ENCODE peak calls at places on chromosomes 2 and 18, in eight cellular contexts. One of them, this sample, is unnamed.

GRCh38 chr18:12076424-12077140 is 17.1 kb upstream of the ANKRD62 start:
- DNase-seq in heart left ventricle: no peak
- DNase-seq in ovary: peak
- DNase-seq in cardiac fibroblast: peak
- DNase-seq in AG04449: no peak
- DNase-seq in cardiac muscle cell: peak
- DNase-seq in transverse colon: no peak
- DNase-seq in dorsolateral prefrontal cortex: no peak
- DNase-seq in this sample: no peak

GRCh38 chr2:201644001-201644400 is 698 bp upstream of the TMEM237 start:
- DNase-seq in ovary: peak
- DNase-seq in cardiac muscle cell: no peak
- DNase-seq in heart left ventricle: no peak
- DNase-seq in AG04449: no peak
- DNase-seq in cardiac fibroblast: peak
- DNase-seq in dorsolateral prefrontal cortex: no peak
- DNase-seq in transverse colon: no peak
- DNase-seq in this sample: no peak

GRCh38 chr2:40403233-40403841 is 48.6 kb downstream of the SLC8A1 start:
- DNase-seq in AG04449: peak
- DNase-seq in ovary: no peak
- DNase-seq in heart left ventricle: no peak
- DNase-seq in cardiac fibroblast: peak
- DNase-seq in transverse colon: no peak
- DNase-seq in dorsolateral prefrontal cortex: no peak
- DNase-seq in cardiac muscle cell: no peak
- DNase-seq in this sample: peak

GRCh38 chr18:75090336-75090735 is 118.6 kb downstream of the PTGR3 start:
- DNase-seq in heart left ventricle: no peak
- DNase-seq in transverse colon: no peak
- DNase-seq in ovary: no peak
- DNase-seq in cardiac fibroblast: no peak
- DNase-seq in AG04449: no peak
- DNase-seq in cardiac muscle cell: no peak
- DNase-seq in dorsolateral prefrontal cortex: no peak
- DNase-seq in this sample: no peak

GRCh38 chr18:40413160-40413559 is 1541.9 kb upstream of the PIK3C3 start:
- DNase-seq in cardiac muscle cell: peak
- DNase-seq in transverse colon: peak
- DNase-seq in dorsolateral prefrontal cortex: no peak
- DNase-seq in heart left ventricle: no peak
- DNase-seq in cardiac fibroblast: peak
- DNase-seq in AG04449: no peak
- DNase-seq in ovary: no peak
- DNase-seq in this sample: no peak

GRCh38 chr2:194822657-194823056 is 834.4 kb upstream of the SLC39A10 start:
- DNase-seq in transverse colon: no peak
- DNase-seq in cardiac fibroblast: no peak
- DNase-seq in heart left ventricle: no peak
- DNase-seq in dorsolateral prefrontal cortex: no peak
- DNase-seq in cardiac muscle cell: no peak
- DNase-seq in ovary: no peak
- DNase-seq in AG04449: no peak
- DNase-seq in this sample: no peak

GRCh38 chr2:70104231-70105111 is 17.2 kb downstream of the PCBP1 start:
- DNase-seq in heart left ventricle: no peak
- DNase-seq in AG04449: no peak
- DNase-seq in transverse colon: peak
- DNase-seq in ovary: peak
- DNase-seq in dorsolateral prefrontal cortex: no peak
- DNase-seq in cardiac fibroblast: peak
- DNase-seq in cardiac muscle cell: peak
- DNase-seq in this sample: no peak

GRCh38 chr18:69635482-69635881 is 234.8 kb downstream of the DOK6 start:
- DNase-seq in ovary: no peak
- DNase-seq in dorsolateral prefrontal cortex: no peak
- DNase-seq in cardiac fibroblast: no peak
- DNase-seq in transverse colon: no peak
- DNase-seq in cardiac muscle cell: no peak
- DNase-seq in heart left ventricle: no peak
- DNase-seq in AG04449: no peak
- DNase-seq in this sample: no peak

GRCh38 chr2:127044977-127045654 is 61.8 kb downstream of the BIN1 start:
- DNase-seq in transverse colon: no peak
- DNase-seq in cardiac fibroblast: peak
- DNase-seq in heart left ventricle: no peak
- DNase-seq in ovary: no peak
- DNase-seq in cardiac muscle cell: no peak
- DNase-seq in dorsolateral prefrontal cortex: no peak
- DNase-seq in AG04449: no peak
- DNase-seq in this sample: no peak

GRCh38 chr2:169080250-169081035 is 11.1 kb downstream of the DHRS9 start:
- DNase-seq in heart left ventricle: no peak
- DNase-seq in AG04449: no peak
- DNase-seq in cardiac muscle cell: no peak
- DNase-seq in transverse colon: no peak
- DNase-seq in cardiac fibroblast: no peak
- DNase-seq in dorsolateral prefrontal cortex: no peak
- DNase-seq in ovary: no peak
- DNase-seq in this sample: no peak

GRCh38 chr2:2456721-2457120 is 125.6 kb upstream of the MYT1L start:
- DNase-seq in dorsolateral prefrontal cortex: no peak
- DNase-seq in heart left ventricle: no peak
- DNase-seq in ovary: no peak
- DNase-seq in cardiac muscle cell: no peak
- DNase-seq in transverse colon: no peak
- DNase-seq in cardiac fibroblast: no peak
- DNase-seq in AG04449: peak
- DNase-seq in this sample: peak

GRCh38 chr18:66523219-66523991 is 80.5 kb downstream of the CDH19 start:
- DNase-seq in heart left ventricle: no peak
- DNase-seq in ovary: no peak
- DNase-seq in transverse colon: no peak
- DNase-seq in cardiac fibroblast: no peak
- DNase-seq in cardiac muscle cell: no peak
- DNase-seq in dorsolateral prefrontal cortex: no peak
- DNase-seq in AG04449: no peak
- DNase-seq in this sample: no peak

GRCh38 chr18:34322365-34323289 is 97.9 kb upstream of the NOL4 start:
- DNase-seq in cardiac fibroblast: peak
- DNase-seq in transverse colon: peak
- DNase-seq in dorsolateral prefrontal cortex: peak
- DNase-seq in AG04449: no peak
- DNase-seq in heart left ventricle: no peak
- DNase-seq in cardiac muscle cell: peak
- DNase-seq in ovary: peak
- DNase-seq in this sample: no peak

GRCh38 chr18:35695803-35696202 is 114.3 kb downstream of the GALNT1 start:
- DNase-seq in heart left ventricle: peak
- DNase-seq in transverse colon: no peak
- DNase-seq in cardiac muscle cell: no peak
- DNase-seq in cardiac fibroblast: no peak
- DNase-seq in AG04449: no peak
- DNase-seq in ovary: no peak
- DNase-seq in dorsolateral prefrontal cortex: peak
- DNase-seq in this sample: no peak

GRCh38 chr2:201235865-201236811 is 24.2 kb upstream of the CASP8 start:
- DNase-seq in heart left ventricle: no peak
- DNase-seq in ovary: peak
- DNase-seq in AG04449: peak
- DNase-seq in transverse colon: peak
- DNase-seq in dorsolateral prefrontal cortex: no peak
- DNase-seq in cardiac fibroblast: peak
- DNase-seq in cardiac muscle cell: peak
- DNase-seq in this sample: no peak

GRCh38 chr2:140851258-140851657 is 1279.6 kb downstream of the LRP1B start:
- DNase-seq in heart left ventricle: no peak
- DNase-seq in cardiac muscle cell: no peak
- DNase-seq in ovary: no peak
- DNase-seq in AG04449: no peak
- DNase-seq in transverse colon: no peak
- DNase-seq in cardiac fibroblast: no peak
- DNase-seq in dorsolateral prefrontal cortex: no peak
- DNase-seq in this sample: no peak

GRCh38 chr2:212427031-212427430 is 111.6 kb downstream of the ERBB4 start:
- DNase-seq in cardiac fibroblast: no peak
- DNase-seq in cardiac muscle cell: no peak
- DNase-seq in ovary: no peak
- DNase-seq in transverse colon: no peak
- DNase-seq in dorsolateral prefrontal cortex: no peak
- DNase-seq in heart left ventricle: no peak
- DNase-seq in AG04449: no peak
- DNase-seq in this sample: no peak

GRCh38 chr2:118737690-118738089 is 109.8 kb downstream of the EN1 start:
- DNase-seq in transverse colon: no peak
- DNase-seq in AG04449: no peak
- DNase-seq in ovary: no peak
- DNase-seq in heart left ventricle: no peak
- DNase-seq in cardiac muscle cell: no peak
- DNase-seq in dorsolateral prefrontal cortex: no peak
- DNase-seq in cardiac fibroblast: no peak
- DNase-seq in this sample: no peak
- TF ChIP-seq CTCF in transverse colon: no peak
- TF ChIP-seq CTCF in AG04449: no peak
- TF ChIP-seq CTCF in ovary: no peak
- TF ChIP-seq CTCF in heart left ventricle: no peak
- TF ChIP-seq CTCF in cardiac muscle cell: no peak
- TF ChIP-seq CTCF in dorsolateral prefrontal cortex: no peak
- TF ChIP-seq CTCF in cardiac fibroblast: no peak
- TF ChIP-seq CTCF in this sample: no peak

DNA sequence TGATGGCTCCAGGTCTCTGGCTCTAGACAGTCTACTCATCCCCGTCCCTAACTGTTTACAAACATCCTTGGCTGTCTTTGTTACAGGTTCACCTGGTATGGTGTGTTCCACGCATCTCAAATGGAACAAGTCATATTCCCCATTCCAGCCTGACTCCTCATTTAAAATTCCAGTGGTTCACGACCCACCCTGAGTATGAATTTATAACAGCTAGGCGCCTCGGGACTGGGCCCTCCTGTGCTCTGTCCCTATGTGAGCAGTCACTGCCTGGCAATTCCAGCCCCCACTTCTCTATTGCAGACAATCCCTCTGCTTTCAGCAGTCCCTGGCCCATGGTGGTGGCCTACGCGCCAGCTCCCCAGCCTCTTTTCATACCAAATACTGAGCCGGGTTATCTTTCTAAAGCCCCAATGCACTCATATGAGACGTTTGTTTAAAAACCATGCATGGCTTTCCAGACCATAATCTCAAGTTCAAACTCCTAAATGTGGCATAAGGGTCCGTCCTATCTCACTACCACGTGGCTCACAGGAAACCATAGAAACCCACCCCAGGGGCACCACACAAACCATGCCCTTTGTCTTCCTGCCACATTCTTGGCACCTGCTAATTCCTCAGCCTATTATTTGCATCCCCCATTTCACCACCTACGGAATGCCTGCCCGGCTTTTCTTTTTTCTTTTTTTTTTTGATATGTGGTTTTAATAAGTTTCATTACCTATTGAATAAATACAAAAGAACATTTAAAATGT is 1.6 kb downstream of the SERPINB8 start:
- DNase-seq in dorsolateral prefrontal cortex: no peak
- DNase-seq in ovary: no peak
- DNase-seq in cardiac fibroblast: no peak
- DNase-seq in AG04449: no peak
- DNase-seq in cardiac muscle cell: no peak
- DNase-seq in transverse colon: no peak
- DNase-seq in heart left ventricle: no peak
- DNase-seq in this sample: no peak
- H3K4me3 ChIP-seq in dorsolateral prefrontal cortex: peak
- H3K4me3 ChIP-seq in ovary: no peak
- H3K4me3 ChIP-seq in cardiac fibroblast: peak
- H3K4me3 ChIP-seq in AG04449: peak
- H3K4me3 ChIP-seq in cardiac muscle cell: no peak
- H3K4me3 ChIP-seq in transverse colon: peak
- H3K4me3 ChIP-seq in heart left ventricle: no peak
- H3K4me3 ChIP-seq in this sample: peak

DNA sequence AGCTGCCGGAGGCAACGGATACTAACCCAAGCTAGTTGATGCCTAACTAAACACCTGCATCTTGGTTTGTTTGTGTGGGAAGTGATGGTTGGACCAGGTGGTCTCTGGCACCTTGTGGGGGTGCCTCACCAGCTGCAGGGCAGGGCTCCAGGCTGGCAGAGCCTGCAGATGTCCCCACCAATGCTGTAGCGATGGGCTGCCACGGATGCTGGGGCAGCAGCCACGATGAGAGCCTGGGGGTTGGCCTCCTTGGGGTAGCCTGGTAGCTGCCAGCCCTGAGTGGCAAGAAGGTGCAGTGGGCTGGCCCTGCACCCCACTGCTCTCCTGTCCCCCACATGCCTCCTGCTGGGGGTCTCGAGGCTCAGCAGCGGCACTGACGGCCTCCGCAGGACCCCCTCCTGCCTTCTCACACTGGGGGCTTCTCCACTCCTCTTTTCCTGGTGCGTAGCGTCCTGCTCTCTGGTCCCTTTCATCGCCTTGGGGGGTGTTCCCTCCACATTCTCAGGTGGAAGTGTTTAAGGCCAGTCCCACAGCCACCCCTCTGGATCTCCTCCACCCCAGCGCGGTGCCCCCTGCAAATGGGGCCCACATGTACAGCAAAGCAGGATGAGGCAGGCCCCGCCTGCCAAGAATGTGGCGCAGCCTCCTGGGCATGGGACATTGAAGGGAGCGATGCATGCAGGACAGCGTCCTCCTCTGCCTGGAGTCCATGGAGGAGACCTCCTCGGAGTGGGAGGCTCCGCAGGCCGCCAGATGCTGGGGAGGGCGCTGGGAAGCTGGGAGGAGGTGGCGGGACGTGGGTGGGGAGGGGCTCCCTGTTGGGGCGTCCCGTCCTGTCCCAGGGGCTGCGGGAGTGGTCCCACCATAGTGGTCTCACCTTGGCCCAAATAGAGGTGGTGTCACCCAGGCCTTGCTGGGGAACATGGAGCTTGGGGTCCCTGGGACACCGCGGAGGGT is 173.1 kb downstream of the ASB1 start:
- DNase-seq in cardiac muscle cell: no peak
- DNase-seq in AG04449: no peak
- DNase-seq in heart left ventricle: no peak
- DNase-seq in cardiac fibroblast: no peak
- DNase-seq in transverse colon: no peak
- DNase-seq in dorsolateral prefrontal cortex: no peak
- DNase-seq in ovary: no peak
- DNase-seq in this sample: no peak
- TF ChIP-seq CTCF in cardiac muscle cell: no peak
- TF ChIP-seq CTCF in AG04449: no peak
- TF ChIP-seq CTCF in heart left ventricle: no peak
- TF ChIP-seq CTCF in cardiac fibroblast: no peak
- TF ChIP-seq CTCF in transverse colon: no peak
- TF ChIP-seq CTCF in dorsolateral prefrontal cortex: no peak
- TF ChIP-seq CTCF in ovary: no peak
- TF ChIP-seq CTCF in this sample: no peak

DNA sequence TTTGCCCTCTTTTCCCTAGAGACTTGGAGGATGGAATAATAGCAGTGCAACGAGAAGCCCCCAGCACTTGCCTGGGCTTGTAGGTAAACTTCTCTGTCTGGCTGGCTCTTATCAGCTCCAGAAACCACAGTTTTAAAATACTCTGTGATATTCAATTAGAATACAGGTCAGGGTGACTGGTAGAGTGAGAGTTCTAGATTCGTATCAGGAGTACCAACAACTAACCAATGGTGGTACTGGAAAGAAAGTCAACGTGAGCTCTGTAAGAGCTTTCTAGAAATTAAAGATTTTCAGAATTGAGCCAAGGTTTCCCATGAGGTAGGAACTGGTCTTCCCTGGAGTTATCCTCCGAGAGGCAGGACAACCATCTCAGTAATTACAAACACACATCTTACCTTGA is 216.9 kb downstream of the NYAP2 start:
- DNase-seq in AG04449: no peak
- DNase-seq in ovary: no peak
- DNase-seq in dorsolateral prefrontal cortex: no peak
- DNase-seq in transverse colon: no peak
- DNase-seq in cardiac fibroblast: no peak
- DNase-seq in cardiac muscle cell: no peak
- DNase-seq in heart left ventricle: no peak
- DNase-seq in this sample: no peak
- H3K4me3 ChIP-seq in AG04449: no peak
- H3K4me3 ChIP-seq in ovary: no peak
- H3K4me3 ChIP-seq in dorsolateral prefrontal cortex: no peak
- H3K4me3 ChIP-seq in transverse colon: no peak
- H3K4me3 ChIP-seq in cardiac fibroblast: no peak
- H3K4me3 ChIP-seq in cardiac muscle cell: no peak
- H3K4me3 ChIP-seq in heart left ventricle: no peak
- H3K4me3 ChIP-seq in this sample: no peak

This sample was measured in BJ.